ENCODE peak calls at places on chromosomes 16 and 17, in four cellular contexts. Z, U, L and P are unnamed samples.

GRCh38 chr17:64779344-64780095 is 117.4 kb upstream of the SMURF2 start:
- DNase-seq in U (no peak), Z (peak; percentile 33), L (no peak), P (no peak)

GRCh38 chr17:50181601-50182345 is 16.0 kb downstream of the SGCA start:
- DNase-seq in U (no peak), Z (no peak), L (no peak), P (no peak)

GRCh38 chr17:17017343-17018014 is 24.8 kb upstream of the MPRIP start:
- DNase-seq in Z (no peak), L (no peak), U (no peak), P (no peak)

GRCh38 chr17:83192161-83192788 is 112.9 kb downstream of the METRNL start:
- DNase-seq in Z (peak; percentile 4), U (no peak), L (no peak), P (no peak)

GRCh38 chr16:29126057-29126494 is 141.2 kb downstream of the LAT start:
- DNase-seq in Z (no peak), U (no peak), L (no peak), P (no peak)

GRCh38 chr17:8001976-8002645 is at the start of gene GUCY2D:
- DNase-seq in Z (no peak), U (no peak), L (no peak), P (no peak)

GRCh38 chr17:57706761-57707160 is 38.3 kb downstream of the CCDC182 start:
- DNase-seq in U (no peak), L (no peak), Z (no peak), P (no peak)

GRCh38 chr16:78543066-78543465 is 443.6 kb downstream of the WWOX start:
- DNase-seq in Z (no peak), U (no peak), L (peak; percentile 14), P (peak; percentile 84)

GRCh38 chr16:13875614-13876284 is 44.2 kb upstream of the ERCC4 start:
- DNase-seq in U (no peak), Z (no peak), L (no peak), P (no peak)

GRCh38 chr16:3304370-3304769 is 860 bp downstream of the TIGD7 start:
- DNase-seq in L (no peak), U (no peak), Z (no peak), P (no peak)

GRCh38 chr16:68227183-68227793 is 8.6 kb downstream of the ESRP2 start:
- DNase-seq in L (no peak), U (no peak), Z (no peak), P (no peak)

GRCh38 chr16:2090819-2091721 is 43.3 kb downstream of the TSC2 start:
- DNase-seq in Z (peak; percentile 95), U (no peak), L (no peak), P (no peak)

GRCh38 chr16:89696598-89697128 is 4.8 kb downstream of the SPATA2L start:
- DNase-seq in Z (no peak), L (no peak), U (no peak), P (no peak)

GRCh38 chr17:65529761-65530157 is 31.7 kb downstream of the AXIN2 start:
- DNase-seq in U (no peak), Z (no peak), L (no peak), P (no peak)

GRCh38 chr16:73361061-73361460 is 313.1 kb upstream of the ZFHX3 start:
- DNase-seq in L (no peak), Z (no peak), U (no peak), P (no peak)

GRCh38 chr16:23955088-23955487 is 119.3 kb downstream of the PRKCB start:
- DNase-seq in L (no peak), Z (no peak), U (no peak), P (no peak)

GRCh38 chr17:57444632-57445031 is 188.3 kb downstream of the MSI2 start:
- DNase-seq in L (no peak), Z (no peak), U (no peak), P (no peak)

GRCh38 chr17:73669771-73670170 is 25.5 kb upstream of the SDK2 start:
- DNase-seq in L (no peak), U (no peak), Z (no peak), P (no peak)

GRCh38 chr16:56451753-56452689 is 667 bp downstream of the OGFOD1 start:
- DNase-seq in U (no peak), Z (peak; percentile 69), L (peak; percentile 14), P (peak; percentile 31)

GRCh38 chr17:66190738-66191606 is 961 bp downstream of the CEP112 start:
- DNase-seq in U (no peak), Z (no peak), L (peak; percentile 33), P (no peak)

GRCh38 chr17:64357191-64357981 is 33.3 kb downstream of the PECAM1 start:
- DNase-seq in Z (peak; percentile 22), U (no peak), L (peak; percentile 56), P (no peak)

GRCh38 chr17:51537996-51538550 is 277.7 kb downstream of the UTP18 start:
- DNase-seq in Z (no peak), L (no peak), U (no peak), P (no peak)

GRCh38 chr16:86252596-86252995 is 257.7 kb upstream of the FOXF1 start:
- DNase-seq in U (no peak), Z (no peak), L (peak; percentile 35), P (no peak)

GRCh38 chr16:88412766-88413165 is 30.0 kb downstream of the ZNF469 start:
- DNase-seq in L (no peak), U (no peak), Z (no peak), P (no peak)

GRCh38 chr17:17902877-17903276 is 66.1 kb upstream of the SREBF1 start:
- DNase-seq in Z (no peak), L (no peak), U (no peak), P (no peak)

GRCh38 chr17:50719924-50720805 is 762 bp downstream of the LUC7L3 start:
- DNase-seq in U (no peak), Z (no peak), L (no peak), P (no peak)

GRCh38 chr16:28211758-28212531 is at the start of gene XPO6:
- DNase-seq in L (peak; percentile 84), Z (peak; percentile 98), U (peak; percentile 99), P (peak; percentile 91)

GRCh38 chr17:69188064-69188463 is 40.6 kb downstream of the ABCA10 start:
- DNase-seq in U (no peak), Z (no peak), L (no peak), P (no peak)

GRCh38 chr17:17526369-17526768 is 30.2 kb upstream of the RASD1 start:
- DNase-seq in U (no peak), Z (peak; percentile 63), L (no peak), P (no peak)

GRCh38 chr17:52673791-52674190 is 515.3 kb upstream of the CA10 start:
- DNase-seq in U (no peak), L (no peak), Z (no peak), P (no peak)

GRCh38 chr16:66020642-66021041 is 345.8 kb upstream of the CDH5 start:
- DNase-seq in U (no peak), Z (no peak), L (no peak), P (no peak)

GRCh38 chr16:8777217-8777616 is 20.2 kb downstream of the TMEM186 start:
- DNase-seq in Z (no peak), L (no peak), U (no peak), P (no peak)

GRCh38 chr17:1228752-1229353 is 41.4 kb upstream of the BHLHA9 start:
- DNase-seq in U (no peak), L (no peak), Z (no peak), P (no peak)